ENCODE peak calls at places on chromosomes 4 and X, in five cellular contexts. One of them, this sample, is unnamed. For H3K9me3, the result is how much of the 10 kb centered on the place peaks cover.

GRCh38 chrX:10900585-10901289 is 210.4 kb upstream of the HCCS start:
- DNase-seq in GM23248: peak
- DNase-seq in CD8-positive, alpha-beta T cell: no peak
- DNase-seq in mammary epithelial cell: peak
- DNase-seq in heart left ventricle: no peak
- DNase-seq in this sample: no peak

GRCh38 chrX:140157611-140158010 is 192.3 kb upstream of the CXorf66 start:
- DNase-seq in mammary epithelial cell: peak
- DNase-seq in heart left ventricle: no peak
- DNase-seq in CD8-positive, alpha-beta T cell: no peak
- DNase-seq in GM23248: no peak
- DNase-seq in this sample: no peak

GRCh38 chr4:163679189-163679588 is 184.7 kb downstream of the TMA16 start:
- DNase-seq in CD8-positive, alpha-beta T cell: no peak
- DNase-seq in heart left ventricle: no peak
- DNase-seq in GM23248: peak
- DNase-seq in mammary epithelial cell: no peak
- DNase-seq in this sample: no peak

GRCh38 chrX:27446423-27446822 is 16.7 kb downstream of the PPP4R3C start:
- DNase-seq in heart left ventricle: no peak
- DNase-seq in mammary epithelial cell: no peak
- DNase-seq in CD8-positive, alpha-beta T cell: no peak
- DNase-seq in GM23248: no peak
- DNase-seq in this sample: no peak

GRCh38 chrX:105451426-105451825 is 230.9 kb upstream of the TEX13A start:
- DNase-seq in heart left ventricle: no peak
- DNase-seq in GM23248: no peak
- DNase-seq in mammary epithelial cell: no peak
- DNase-seq in CD8-positive, alpha-beta T cell: no peak
- DNase-seq in this sample: no peak

GRCh38 chr4:64883087-64883926 is 474.1 kb upstream of the TECRL start:
- DNase-seq in heart left ventricle: no peak
- DNase-seq in CD8-positive, alpha-beta T cell: no peak
- DNase-seq in GM23248: no peak
- DNase-seq in mammary epithelial cell: no peak
- DNase-seq in this sample: no peak

GRCh38 chrX:44747317-44747716 is 96.5 kb upstream of the DUSP21 start:
- DNase-seq in mammary epithelial cell: no peak
- DNase-seq in GM23248: no peak
- DNase-seq in heart left ventricle: no peak
- DNase-seq in CD8-positive, alpha-beta T cell: no peak
- DNase-seq in this sample: no peak

GRCh38 chr4:98506462-98507132 is 151.8 kb downstream of the TSPAN5 start:
- DNase-seq in GM23248: no peak
- DNase-seq in heart left ventricle: no peak
- DNase-seq in CD8-positive, alpha-beta T cell: no peak
- DNase-seq in mammary epithelial cell: no peak
- DNase-seq in this sample: no peak

GRCh38 chrX:149060921-149061320 is 444.2 kb downstream of the IDS start:
- DNase-seq in GM23248: peak
- DNase-seq in mammary epithelial cell: peak
- DNase-seq in heart left ventricle: no peak
- DNase-seq in CD8-positive, alpha-beta T cell: no peak
- DNase-seq in this sample: no peak

GRCh38 chr4:138158746-138159297 is 83.3 kb downstream of the SLC7A11 start:
- DNase-seq in GM23248: peak
- DNase-seq in CD8-positive, alpha-beta T cell: no peak
- DNase-seq in mammary epithelial cell: peak
- DNase-seq in heart left ventricle: no peak
- DNase-seq in this sample: no peak

GRCh38 chr4:126386512-126386911 is 1071.8 kb downstream of the FAT4 start:
- DNase-seq in heart left ventricle: no peak
- DNase-seq in CD8-positive, alpha-beta T cell: no peak
- DNase-seq in mammary epithelial cell: peak
- DNase-seq in GM23248: no peak
- DNase-seq in this sample: no peak

GRCh38 chrX:50579955-50580354 is 109.3 kb upstream of the DGKK start:
- DNase-seq in CD8-positive, alpha-beta T cell: peak
- DNase-seq in GM23248: peak
- DNase-seq in mammary epithelial cell: peak
- DNase-seq in heart left ventricle: no peak
- DNase-seq in this sample: peak

GRCh38 chr4:92021788-92022187 is 282.0 kb upstream of the GRID2 start:
- DNase-seq in heart left ventricle: no peak
- DNase-seq in mammary epithelial cell: no peak
- DNase-seq in CD8-positive, alpha-beta T cell: no peak
- DNase-seq in GM23248: no peak
- DNase-seq in this sample: no peak

GRCh38 chrX:100647739-100648138 is 3.7 kb downstream of the SRPX2 start:
- DNase-seq in GM23248: peak
- DNase-seq in CD8-positive, alpha-beta T cell: no peak
- DNase-seq in mammary epithelial cell: no peak
- DNase-seq in heart left ventricle: no peak
- DNase-seq in this sample: no peak

GRCh38 chrX:645024-645376 is 14.4 kb downstream of the SHOX start:
- DNase-seq in heart left ventricle: no peak
- DNase-seq in CD8-positive, alpha-beta T cell: no peak
- DNase-seq in GM23248: no peak
- DNase-seq in mammary epithelial cell: no peak
- DNase-seq in this sample: no peak

GRCh38 chr4:138438608-138439007 is 196.5 kb upstream of the SLC7A11 start:
- DNase-seq in GM23248: no peak
- DNase-seq in heart left ventricle: no peak
- DNase-seq in mammary epithelial cell: no peak
- DNase-seq in CD8-positive, alpha-beta T cell: no peak
- DNase-seq in this sample: no peak

GRCh38 chrX:78029663-78030062 is 60.2 kb upstream of the PGAM4 start:
- DNase-seq in mammary epithelial cell: peak
- DNase-seq in GM23248: peak
- DNase-seq in heart left ventricle: no peak
- DNase-seq in CD8-positive, alpha-beta T cell: no peak
- DNase-seq in this sample: no peak

GRCh38 chrX:2474280-2474962 is 26.4 kb downstream of the DHRSX start:
- DNase-seq in mammary epithelial cell: no peak
- DNase-seq in heart left ventricle: no peak
- DNase-seq in CD8-positive, alpha-beta T cell: no peak
- DNase-seq in GM23248: no peak
- DNase-seq in this sample: no peak

GRCh38 chr4:92387459-92388069 is 83.8 kb downstream of the GRID2 start:
- DNase-seq in GM23248: peak
- DNase-seq in mammary epithelial cell: peak
- DNase-seq in heart left ventricle: no peak
- DNase-seq in CD8-positive, alpha-beta T cell: no peak
- DNase-seq in this sample: no peak

GRCh38 chr4:162015090-162015489 is 148.7 kb downstream of the FSTL5 start:
- DNase-seq in heart left ventricle: no peak
- DNase-seq in GM23248: no peak
- DNase-seq in CD8-positive, alpha-beta T cell: no peak
- DNase-seq in mammary epithelial cell: peak
- DNase-seq in this sample: no peak

GRCh38 chrX:20046864-20047263 is 56.0 kb upstream of the BCLAF3 start:
- DNase-seq in CD8-positive, alpha-beta T cell: no peak
- DNase-seq in heart left ventricle: no peak
- DNase-seq in GM23248: no peak
- DNase-seq in mammary epithelial cell: peak
- DNase-seq in this sample: no peak

GRCh38 chr4:158376441-158376840 is 145.2 kb upstream of the RXFP1 start:
- DNase-seq in CD8-positive, alpha-beta T cell: no peak
- DNase-seq in heart left ventricle: no peak
- DNase-seq in mammary epithelial cell: no peak
- DNase-seq in GM23248: peak
- DNase-seq in this sample: no peak

GRCh38 chr4:149173241-149174013 is 642.2 kb downstream of the IQCM start:
- DNase-seq in GM23248: no peak
- DNase-seq in CD8-positive, alpha-beta T cell: no peak
- DNase-seq in heart left ventricle: no peak
- DNase-seq in mammary epithelial cell: no peak
- DNase-seq in this sample: no peak

GRCh38 chr4:126213996-126214395 is 899.2 kb downstream of the FAT4 start:
- DNase-seq in mammary epithelial cell: peak
- DNase-seq in GM23248: no peak
- DNase-seq in heart left ventricle: no peak
- DNase-seq in CD8-positive, alpha-beta T cell: no peak
- DNase-seq in this sample: no peak

GRCh38 chr4:127781303-127782024 is 658 bp upstream of the HSPA4L start:
- DNase-seq in heart left ventricle: peak
- DNase-seq in GM23248: peak
- DNase-seq in CD8-positive, alpha-beta T cell: no peak
- DNase-seq in mammary epithelial cell: no peak
- DNase-seq in this sample: peak

GRCh38 chr4:25351777-25352421 is 25.2 kb upstream of the ANAPC4 start:
- DNase-seq in CD8-positive, alpha-beta T cell: no peak
- DNase-seq in mammary epithelial cell: peak
- DNase-seq in heart left ventricle: no peak
- DNase-seq in GM23248: peak
- DNase-seq in this sample: no peak

GRCh38 chr4:4386736-4387392 is at the start of gene NSG1:
- DNase-seq in mammary epithelial cell: peak
- DNase-seq in CD8-positive, alpha-beta T cell: peak
- DNase-seq in GM23248: peak
- DNase-seq in heart left ventricle: peak
- DNase-seq in this sample: no peak

GRCh38 chr4:4387531-4388311 is 819 bp downstream of the NSG1 start:
- DNase-seq in heart left ventricle: no peak
- DNase-seq in mammary epithelial cell: no peak
- DNase-seq in GM23248: peak
- DNase-seq in CD8-positive, alpha-beta T cell: peak
- DNase-seq in this sample: no peak

GRCh38 chr4:4388836-4389575 is 2.1 kb downstream of the NSG1 start:
- DNase-seq in heart left ventricle: no peak
- DNase-seq in CD8-positive, alpha-beta T cell: no peak
- DNase-seq in mammary epithelial cell: no peak
- DNase-seq in GM23248: no peak
- DNase-seq in this sample: no peak

GRCh38 chr4:4390046-4390445 is 3.1 kb downstream of the NSG1 start:
- DNase-seq in CD8-positive, alpha-beta T cell: no peak
- DNase-seq in heart left ventricle: no peak
- DNase-seq in GM23248: no peak
- DNase-seq in mammary epithelial cell: no peak
- DNase-seq in this sample: no peak

GRCh38 chr4:4388418-4388817 is 1.5 kb downstream of the NSG1 start:
- DNase-seq in heart left ventricle: no peak
- DNase-seq in CD8-positive, alpha-beta T cell: no peak
- DNase-seq in GM23248: no peak
- DNase-seq in mammary epithelial cell: no peak
- DNase-seq in this sample: no peak
- H3K4me3 ChIP-seq in heart left ventricle: no peak
- H3K4me3 ChIP-seq in CD8-positive, alpha-beta T cell: peak
- H3K4me3 ChIP-seq in GM23248: no peak
- H3K4me3 ChIP-seq in mammary epithelial cell: peak
- H3K4me3 ChIP-seq in this sample: peak

GRCh38 chrX:76802698-76803097 is 375.2 kb downstream of the MAGEE1 start:
- DNase-seq in heart left ventricle: no peak
- DNase-seq in mammary epithelial cell: peak
- DNase-seq in CD8-positive, alpha-beta T cell: no peak
- DNase-seq in GM23248: peak
- DNase-seq in this sample: no peak
- H3K9me3 ChIP-seq in heart left ventricle: under half
- H3K9me3 ChIP-seq in mammary epithelial cell: under half
- H3K9me3 ChIP-seq in CD8-positive, alpha-beta T cell: under half
- H3K9me3 ChIP-seq in GM23248: under half
- H3K9me3 ChIP-seq in this sample: under half

DNA sequence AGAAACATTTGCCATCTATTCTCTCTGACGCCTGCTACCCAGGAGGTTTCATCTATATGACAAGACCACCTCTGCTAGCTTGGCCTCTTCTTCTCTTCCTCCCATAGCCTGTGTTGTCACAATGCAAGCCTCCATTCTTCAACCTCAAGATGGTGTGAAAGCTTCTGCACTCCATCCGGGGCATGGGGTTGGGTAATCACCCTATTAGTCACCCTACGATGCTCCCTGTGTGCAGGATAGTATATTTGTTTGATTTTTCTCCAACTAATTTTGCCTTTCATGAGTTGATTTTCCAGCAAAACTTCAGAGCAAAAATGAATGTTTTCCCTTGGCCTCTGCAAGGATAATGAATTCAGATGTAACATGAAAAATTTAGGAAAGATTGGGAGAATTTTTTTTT is 128.0 kb upstream of the STS start:
- DNase-seq in GM23248: peak
- DNase-seq in heart left ventricle: no peak
- DNase-seq in CD8-positive, alpha-beta T cell: no peak
- DNase-seq in mammary epithelial cell: no peak
- DNase-seq in this sample: no peak
- H3K27ac ChIP-seq in GM23248: no peak
- H3K27ac ChIP-seq in heart left ventricle: no peak
- H3K27ac ChIP-seq in CD8-positive, alpha-beta T cell: no peak
- H3K27ac ChIP-seq in mammary epithelial cell: no peak
- H3K27ac ChIP-seq in this sample: no peak

DNA sequence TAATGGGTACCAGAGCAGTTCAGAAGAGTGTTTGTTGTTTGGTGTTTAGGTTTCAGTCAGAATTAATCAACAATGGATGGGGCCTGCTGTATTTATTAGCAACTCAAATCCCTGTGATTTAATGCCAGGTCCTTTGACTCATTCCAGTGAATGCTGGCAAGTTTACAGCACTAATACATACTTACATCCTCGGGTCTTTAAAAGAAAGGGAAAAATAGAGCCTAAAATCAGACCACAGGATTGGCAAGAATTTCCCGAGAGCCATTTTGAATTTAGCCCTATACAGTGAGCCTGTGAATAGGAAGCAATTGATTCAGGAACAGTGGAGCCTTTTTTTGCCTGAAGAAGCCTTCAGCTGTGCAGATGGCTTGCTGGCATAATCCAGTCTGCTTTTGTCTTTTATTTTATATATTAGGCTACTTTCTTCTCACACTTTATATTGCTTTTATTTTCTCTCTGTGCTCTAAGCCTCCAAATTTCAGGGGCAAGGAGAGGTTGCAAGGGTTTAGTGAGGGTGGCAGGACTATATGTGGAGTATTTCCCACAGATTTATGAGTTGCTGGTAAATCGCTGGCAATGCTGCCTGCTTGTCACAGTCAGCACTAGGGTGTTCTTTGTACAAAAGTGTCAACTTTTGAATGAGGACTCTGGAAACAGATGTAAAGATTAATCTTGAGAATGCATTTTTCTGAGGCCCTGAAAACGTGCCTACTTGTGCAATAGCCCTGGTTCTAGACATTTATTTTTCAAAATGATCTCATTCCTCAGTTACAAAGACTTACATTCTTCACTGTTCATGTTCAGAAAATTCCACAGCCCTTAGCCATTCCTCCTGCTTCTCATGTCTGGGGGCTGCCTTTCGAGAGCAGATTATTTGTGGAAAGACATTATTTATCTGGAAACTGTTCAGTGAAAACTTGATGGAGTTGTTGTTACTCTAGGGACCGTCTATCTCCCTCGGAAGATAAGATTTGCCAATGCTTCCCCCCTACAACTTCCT is 303.5 kb downstream of the SPRY1 start:
- DNase-seq in GM23248: peak
- DNase-seq in mammary epithelial cell: peak
- DNase-seq in heart left ventricle: peak
- DNase-seq in CD8-positive, alpha-beta T cell: no peak
- DNase-seq in this sample: no peak
- H3K4me3 ChIP-seq in GM23248: peak
- H3K4me3 ChIP-seq in mammary epithelial cell: no peak
- H3K4me3 ChIP-seq in heart left ventricle: peak
- H3K4me3 ChIP-seq in CD8-positive, alpha-beta T cell: no peak
- H3K4me3 ChIP-seq in this sample: no peak